ENCODE peak calls at places on chromosomes 1 and 21, in four cellular contexts. S is mammary epithelial cell, Y is IMR-90, T is Karpas-422. R is an unnamed sample.

GRCh38 chr1:27542463-27543273 is 52.7 kb upstream of the WASF2 start:
- DNase-seq in S (peak; percentile 99), Y (peak; percentile 85), T (no peak), R (peak; percentile 72)

GRCh38 chr1:43370564-43370963 is 2.8 kb upstream of the ELOVL1 start:
- DNase-seq in S (no peak), Y (no peak), T (no peak), R (peak; percentile 60)

GRCh38 chr1:65330822-65331221 is 21.5 kb downstream of the DNAJC6 start:
- DNase-seq in S (no peak), Y (no peak), T (no peak), R (no peak)

GRCh38 chr1:38004284-38005101 is 821 bp downstream of the FHL3 start:
- DNase-seq in S (no peak), Y (no peak), T (no peak), R (peak; percentile 69)

GRCh38 chr1:7454052-7454815 is 316.9 kb upstream of the VAMP3 start:
- DNase-seq in S (no peak), Y (peak; percentile 39), T (peak; percentile 45), R (peak; percentile 75)

GRCh38 chr1:92956254-92956653 is 5.0 kb downstream of the DIPK1A start:
- DNase-seq in S (no peak), Y (no peak), T (no peak), R (no peak)

GRCh38 chr1:219581344-219581743 is 31.6 kb downstream of the ZC3H11B start:
- DNase-seq in S (no peak), Y (no peak), T (no peak), R (no peak)

GRCh38 chr1:212432706-212433576 is at the start of gene NENF:
- DNase-seq in S (peak; percentile 82), Y (peak; percentile 72), T (peak; percentile 94), R (peak; percentile 86)

GRCh38 chr1:201640624-201641023 is 101.7 kb downstream of the NAV1 start:
- DNase-seq in S (no peak), Y (peak; percentile 95), T (no peak), R (no peak)

GRCh38 chr1:209073879-209074278 is 509.6 kb upstream of the CAMK1G start:
- DNase-seq in S (no peak), Y (no peak), T (no peak), R (no peak)

GRCh38 chr1:56816909-56817308 is 2.3 kb downstream of the FYB2 start:
- DNase-seq in S (no peak), Y (no peak), T (no peak), R (no peak)

GRCh38 chr1:239353536-239353935 is 32.8 kb upstream of the CHRM3 start:
- DNase-seq in S (no peak), Y (no peak), T (no peak), R (no peak)

GRCh38 chr1:210800756-210801155 is 333.2 kb downstream of the KCNH1 start:
- DNase-seq in S (no peak), Y (peak; percentile 7), T (no peak), R (no peak)

GRCh38 chr1:20448626-20449215 is 37.3 kb downstream of the CAMK2N1 start:
- DNase-seq in S (no peak), Y (no peak), T (no peak), R (no peak)

GRCh38 chr1:179046808-179047636 is 21.3 kb downstream of the FAM20B start:
- DNase-seq in S (no peak), Y (no peak), T (peak; percentile 38), R (no peak)

GRCh38 chr1:117674521-117675400 is 68.9 kb downstream of the TENT5C start:
- DNase-seq in S (no peak), Y (peak; percentile 28), T (peak; percentile 74), R (peak; percentile 62)

GRCh38 chr1:226034482-226034881 is 28.0 kb upstream of the H3-3A start:
- DNase-seq in S (peak; percentile 74), Y (peak; percentile 96), T (no peak), R (no peak)

GRCh38 chr1:231415018-231415583 is 7.0 kb downstream of the EGLN1 start:
- DNase-seq in S (no peak), Y (no peak), T (no peak), R (no peak)

GRCh38 chr1:97630968-97631367 is 289.9 kb downstream of the DPYD start:
- DNase-seq in S (no peak), Y (no peak), T (peak; percentile 49), R (peak; percentile 44)

GRCh38 chr1:2384130-2384860 is 7.1 kb downstream of the MORN1 start:
- DNase-seq in S (no peak), Y (no peak), T (no peak), R (no peak)

GRCh38 chr21:30337644-30338170 is at the start of gene KRTAP27-1:
- DNase-seq in S (peak; percentile 52), Y (no peak), T (no peak), R (no peak)

GRCh38 chr1:246753670-246754535 is 29.7 kb downstream of the SCCPDH start:
- DNase-seq in S (peak; percentile 34), Y (peak; percentile 68), T (peak; percentile 88), R (peak; percentile 95)

GRCh38 chr1:99327357-99327756 is 63.1 kb downstream of the PLPPR4 start:
- DNase-seq in S (no peak), Y (no peak), T (no peak), R (no peak)

GRCh38 chr21:29181799-29182470 is 51.5 kb downstream of the MAP3K7CL start:
- DNase-seq in S (peak; percentile 64), Y (peak; percentile 95), T (no peak), R (no peak)

GRCh38 chr1:85411567-85412312 is 53.2 kb downstream of the DDAH1 start:
- DNase-seq in S (no peak), Y (no peak), T (no peak), R (no peak)

GRCh38 chr1:89995595-89996397 is 886 bp downstream of the ZNF326 start:
- DNase-seq in S (no peak), Y (no peak), T (no peak), R (no peak)

GRCh38 chr1:6859415-6860343 is 74.4 kb downstream of the CAMTA1 start:
- DNase-seq in S (peak; percentile 85), Y (peak; percentile 99), T (no peak), R (no peak)

GRCh38 chr1:156360534-156360933 is 8.5 kb upstream of the RHBG start:
- DNase-seq in S (no peak), Y (no peak), T (no peak), R (no peak)

GRCh38 chr1:7752512-7753417 is 18.3 kb upstream of the VAMP3 start:
- DNase-seq in S (peak; percentile 51), Y (peak; percentile 71), T (peak; percentile 78), R (peak; percentile 83)

GRCh38 chr1:222370911-222371717 is 176.8 kb downstream of the HHIPL2 start:
- DNase-seq in S (peak; percentile 85), Y (peak; percentile 99), T (no peak), R (no peak)

GRCh38 chr1:180563013-180563827 is 4.5 kb downstream of the OVAAL start:
- DNase-seq in S (peak; percentile 61), Y (peak; percentile 77), T (no peak), R (peak; percentile 58)

GRCh38 chr21:39263372-39263771 is 50.1 kb downstream of the BRWD1 start:
- DNase-seq in S (peak; percentile 24), Y (peak; percentile 56), T (no peak), R (no peak)

GRCh38 chr1:150410582-150411101 is 46.7 kb downstream of the RPRD2 start:
- DNase-seq in S (peak; percentile 83), Y (peak; percentile 43), T (no peak), R (no peak)

GRCh38 chr1:37479255-37480124 is 5.1 kb downstream of the ZC3H12A start:
- DNase-seq in S (peak; percentile 99), Y (peak; percentile 90), T (peak; percentile 65), R (no peak)

GRCh38 chr1:153339802-153340201 is 8.8 kb downstream of the PGLYRP4 start:
- DNase-seq in S (no peak), Y (no peak), T (no peak), R (no peak)

GRCh38 chr1:234827181-234827580 is 217.2 kb upstream of the IRF2BP2 start:
- DNase-seq in S (no peak), Y (no peak), T (no peak), R (no peak)

GRCh38 chr1:10498231-10498630 is 23.5 kb downstream of the PEX14 start:
- DNase-seq in S (no peak), Y (no peak), T (no peak), R (no peak)

GRCh38 chr21:15686506-15686905 is 43.3 kb upstream of the USP25 start:
- DNase-seq in S (no peak), Y (no peak), T (no peak), R (no peak)
- H3K36me3 ChIP-seq in S (no peaks in the 10 kb centered on the region), Y (no peaks in the 10 kb centered on the region), T (no peaks in the 10 kb centered on the region), R (no peaks in the 10 kb centered on the region)

DNA sequence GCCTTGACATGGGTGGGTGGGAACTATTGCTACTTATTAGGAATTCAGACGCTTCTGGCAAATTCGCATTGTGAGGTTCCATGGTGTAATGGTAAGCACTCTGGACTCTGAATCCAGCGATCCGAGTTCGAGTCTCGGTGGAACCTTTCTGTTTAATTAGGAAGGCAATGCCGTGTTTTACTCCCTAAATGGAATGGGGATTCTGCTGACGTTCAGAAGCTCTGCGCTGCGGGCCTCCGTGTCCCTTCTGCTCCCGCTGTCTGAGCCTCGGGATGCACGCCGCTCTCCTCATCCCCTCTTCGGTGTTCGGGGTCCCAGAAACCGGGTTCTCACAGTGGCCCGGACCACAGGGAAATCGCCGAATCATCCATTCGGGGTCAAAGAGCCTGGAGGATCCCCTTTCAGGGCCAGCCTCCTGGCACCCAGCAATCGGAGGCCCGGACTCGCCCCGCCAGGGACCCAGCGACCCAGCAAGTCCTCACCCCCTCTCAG is 280.3 kb downstream of the FAM72C start:
- DNase-seq in S (peak; percentile 50), Y (peak; percentile 39), T (no peak), R (no peak)
- H3K9ac ChIP-seq in S (no peak overlapping the region), Y (no peak overlapping the region), T (no peak overlapping the region), R (no peak overlapping the region)

DNA sequence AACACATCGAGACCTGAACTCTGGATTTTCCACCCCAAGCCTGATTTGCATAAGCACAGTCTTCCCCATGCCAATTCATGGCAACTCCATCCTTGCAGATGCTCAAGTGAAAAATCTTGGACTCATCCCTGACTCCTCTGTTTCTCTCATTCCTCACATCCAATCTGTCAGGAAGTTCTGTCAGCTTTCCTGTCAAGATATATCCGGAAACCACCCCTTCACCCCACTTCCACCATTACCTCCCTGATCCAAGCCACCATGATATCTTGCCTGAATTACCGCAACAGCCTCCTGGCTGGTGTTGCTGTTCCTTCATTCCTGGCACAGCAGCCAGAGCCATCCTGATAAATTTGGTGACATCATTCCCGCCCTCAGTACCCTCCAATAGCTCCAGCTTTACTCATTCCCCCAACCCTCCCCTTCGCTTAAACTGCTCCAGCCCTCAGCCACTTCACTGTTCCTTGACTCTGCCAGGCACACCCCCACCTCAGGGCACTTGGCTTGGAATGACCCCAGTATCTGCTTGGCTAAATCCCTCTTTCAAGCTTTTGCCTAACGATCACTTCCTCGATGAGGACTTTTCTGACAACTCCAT is 17.4 kb downstream of the TCEA3 start:
- DNase-seq in S (no peak), Y (no peak), T (no peak), R (no peak)
- H3K4me3 ChIP-seq in S (no peak overlapping the region), Y (no peak overlapping the region), T (no peak overlapping the region), R (no peak overlapping the region)

GRCh38 chr21:46414965-46415275 is 43.8 kb upstream of the DIP2A start:
- DNase-seq in S (no peak), Y (no peak), T (no peak), R (no peak)
- H3K36me3 ChIP-seq in S (peaks cover 13% of the 10 kb centered on the region), Y (peaks cover 42% of the 10 kb centered on the region), T (peaks cover 3% of the 10 kb centered on the region), R (peaks cover 75% of the 10 kb centered on the region)

GRCh38 chr21:42155045-42155855 is 63.7 kb upstream of the ABCG1 start:
- DNase-seq in S (no peak), Y (no peak), T (no peak), R (peak; percentile 40)
- H3K9ac ChIP-seq in S (no peak overlapping the region), Y (no peak overlapping the region), T (no peak overlapping the region), R (no peak overlapping the region)